ENCODE peak calls at places on chromosome 2, in eight cellular contexts. W, T, E, Q, O, M, N and Z are unnamed samples.

GRCh38 chr2:216842634-216843033 is 17.2 kb downstream of the TNP1 start:
- DNase-seq in W (no peak), T (no peak), E (no peak), Q (peak; percentile 74), O (no peak), M (no peak), N (no peak), Z (no peak)

GRCh38 chr2:10658041-10658913 is 31.5 kb downstream of the NOL10 start:
- DNase-seq in W (no peak), T (no peak), E (peak; percentile 93), Q (no peak), O (no peak), M (no peak), N (no peak), Z (no peak)

GRCh38 chr2:223532161-223532560 is 70.0 kb downstream of the SCG2 start:
- DNase-seq in W (no peak), T (no peak), E (peak; percentile 49), Q (no peak), O (no peak), M (no peak), N (no peak), Z (no peak)

GRCh38 chr2:8573234-8573941 is 108.5 kb upstream of the ID2 start:
- DNase-seq in W (no peak), T (no peak), E (no peak), Q (no peak), O (no peak), M (no peak), N (peak; percentile 40), Z (no peak)

GRCh38 chr2:181715033-181715630 is 34.8 kb upstream of the NEUROD1 start:
- DNase-seq in W (peak; percentile 59), T (peak; percentile 67), E (peak; percentile 78), Q (peak; percentile 50), O (no peak), M (peak; percentile 9), N (peak; percentile 70), Z (peak; percentile 51)

GRCh38 chr2:20422679-20423271 is 24.1 kb upstream of the RHOB start:
- DNase-seq in W (peak; percentile 57), T (no peak), E (no peak), Q (peak; percentile 50), O (no peak), M (no peak), N (peak; percentile 55), Z (no peak)

GRCh38 chr2:74001121-74001520 is 16.4 kb downstream of the TET3 start:
- DNase-seq in W (no peak), T (no peak), E (peak; percentile 33), Q (no peak), O (no peak), M (no peak), N (no peak), Z (no peak)

GRCh38 chr2:186256540-186256939 is 229.5 kb upstream of the ZC3H15 start:
- DNase-seq in W (peak; percentile 17), T (no peak), E (peak; percentile 28), Q (no peak), O (no peak), M (no peak), N (no peak), Z (no peak)

GRCh38 chr2:128158171-128158570 is 67.2 kb downstream of the UGGT1 start:
- DNase-seq in W (no peak), T (no peak), E (no peak), Q (no peak), O (no peak), M (no peak), N (no peak), Z (no peak)

GRCh38 chr2:22800422-22800821 is 584.6 kb upstream of the KLHL29 start:
- DNase-seq in W (no peak), T (no peak), E (no peak), Q (no peak), O (no peak), M (no peak), N (no peak), Z (no peak)

GRCh38 chr2:105411720-105412407 is 13.0 kb upstream of the FHL2 start:
- DNase-seq in W (no peak), T (no peak), E (no peak), Q (no peak), O (no peak), M (no peak), N (no peak), Z (no peak)